ENCODE peak calls at places on chromosomes 16 and 17, in five cellular contexts. F is HCT116, E is K562, H is HepG2, U is GM12878. G is an unnamed sample.
A peak's percentile ranks its signal among the peaks of the same experiment; 100 is the strongest.

GRCh38 chr16:14586637-14587036 is 43.4 kb downstream of the PARN start:
- DNase-seq in F (no peak), U (no peak), E (no peak), H (no peak), G (no peak)

GRCh38 chr17:75064867-75065561 is 18.0 kb downstream of the KCTD2 start:
- DNase-seq in U (no peak), H (no peak), E (peak; percentile 16), F (no peak), G (no peak)

GRCh38 chr17:68459030-68459376 is 1.7 kb upstream of the WIPI1 start:
- DNase-seq in H (no peak), E (no peak), U (peak; percentile 60), F (no peak), G (no peak)

GRCh38 chr17:46962374-46962790 is 16.7 kb downstream of the RPRML start:
- DNase-seq in U (no peak), E (no peak), H (no peak), F (no peak), G (no peak)

GRCh38 chr17:35087731-35088646 is 24.5 kb upstream of the RFFL start:
- DNase-seq in U (no peak), E (no peak), F (no peak), H (peak; percentile 49), G (peak; percentile 69)

GRCh38 chr17:34420254-34420766 is 57.3 kb upstream of the CCL1 start:
- DNase-seq in U (peak; percentile 11), F (peak; percentile 40), E (peak; percentile 82), H (peak; percentile 31), G (peak; percentile 85)

GRCh38 chr16:27685802-27686201 is 135.9 kb downstream of the KATNIP start:
- DNase-seq in H (no peak), E (no peak), U (no peak), F (no peak), G (no peak)

GRCh38 chr17:43341705-43342600 is 56.8 kb upstream of the ARL4D start:
- DNase-seq in E (no peak), U (no peak), H (no peak), F (no peak), G (no peak)

GRCh38 chr17:43641416-43641815 is 20.3 kb downstream of the MEOX1 start:
- DNase-seq in H (no peak), E (no peak), F (no peak), U (no peak), G (no peak)

GRCh38 chr17:58311429-58311894 is 17.1 kb downstream of the TSPOAP1 start:
- DNase-seq in F (no peak), H (no peak), E (no peak), U (no peak), G (peak; percentile 32)

GRCh38 chr16:177394-177822 is 928 bp downstream of the HBA1 start:
- DNase-seq in U (no peak), F (no peak), H (no peak), E (peak; percentile 18), G (peak; percentile 70)

GRCh38 chr17:59527325-59527917 is 38.0 kb upstream of the DHX40 start:
- DNase-seq in E (no peak), U (no peak), H (no peak), F (no peak), G (no peak)

GRCh38 chr17:31581022-31581483 is 189.6 kb downstream of the RAB11FIP4 start:
- DNase-seq in E (no peak), U (no peak), H (no peak), F (no peak), G (peak; percentile 84)

GRCh38 chr16:27439273-27440018 is 37.5 kb downstream of the IL21R start:
- DNase-seq in U (no peak), H (no peak), F (no peak), E (no peak), G (peak; percentile 12)

GRCh38 chr16:2771496-2772402 is 5.3 kb downstream of the ELOB start:
- DNase-seq in H (no peak), U (no peak), E (no peak), F (no peak), G (no peak)

GRCh38 chr16:11546522-11547485 is 39.9 kb downstream of the LITAF start:
- DNase-seq in H (no peak), U (no peak), F (no peak), E (no peak), G (no peak)

GRCh38 chr17:75168998-75169397 is 13.8 kb downstream of the SUMO2 start:
- DNase-seq in H (no peak), E (no peak), F (no peak), U (no peak), G (no peak)

GRCh38 chr17:1398900-1399299 is 1.1 kb downstream of the YWHAE start:
- DNase-seq in U (no peak), H (no peak), F (no peak), E (no peak), G (no peak)

GRCh38 chr17:18315498-18316360 is 636 bp downstream of the SMCR8 start:
- DNase-seq in E (no peak), F (no peak), U (no peak), H (no peak), G (no peak)

GRCh38 chr16:85358704-85359146 is 246.5 kb upstream of the CIBAR2 start:
- DNase-seq in U (no peak), E (no peak), F (no peak), H (no peak), G (no peak)

GRCh38 chr17:2957631-2958286 is 105.6 kb downstream of the OR1D5 start:
- DNase-seq in E (no peak), U (no peak), F (no peak), H (no peak), G (no peak)

GRCh38 chr17:78883533-78884131 is 19.4 kb downstream of the CEP295NL start:
- DNase-seq in U (no peak), F (peak; percentile 72), E (no peak), H (peak; percentile 89), G (peak; percentile 93)

GRCh38 chr17:7312432-7313027 is 2.6 kb downstream of the GPS2 start:
- DNase-seq in U (no peak), F (no peak), H (no peak), E (no peak), G (no peak)

GRCh38 chr17:7313890-7314718 is 1.1 kb downstream of the GPS2 start:
- DNase-seq in F (no peak), U (no peak), H (no peak), E (no peak), G (no peak)

GRCh38 chr17:7311110-7311698 is 3.8 kb downstream of the EIF5A start:
- DNase-seq in H (no peak), U (no peak), F (no peak), E (no peak), G (no peak)

GRCh38 chr17:7314719-7315569 is at the start of gene GPS2:
- DNase-seq in H (peak; percentile 81), U (no peak), E (peak; percentile 77), F (peak; percentile 63), G (peak; percentile 97)

DNA sequence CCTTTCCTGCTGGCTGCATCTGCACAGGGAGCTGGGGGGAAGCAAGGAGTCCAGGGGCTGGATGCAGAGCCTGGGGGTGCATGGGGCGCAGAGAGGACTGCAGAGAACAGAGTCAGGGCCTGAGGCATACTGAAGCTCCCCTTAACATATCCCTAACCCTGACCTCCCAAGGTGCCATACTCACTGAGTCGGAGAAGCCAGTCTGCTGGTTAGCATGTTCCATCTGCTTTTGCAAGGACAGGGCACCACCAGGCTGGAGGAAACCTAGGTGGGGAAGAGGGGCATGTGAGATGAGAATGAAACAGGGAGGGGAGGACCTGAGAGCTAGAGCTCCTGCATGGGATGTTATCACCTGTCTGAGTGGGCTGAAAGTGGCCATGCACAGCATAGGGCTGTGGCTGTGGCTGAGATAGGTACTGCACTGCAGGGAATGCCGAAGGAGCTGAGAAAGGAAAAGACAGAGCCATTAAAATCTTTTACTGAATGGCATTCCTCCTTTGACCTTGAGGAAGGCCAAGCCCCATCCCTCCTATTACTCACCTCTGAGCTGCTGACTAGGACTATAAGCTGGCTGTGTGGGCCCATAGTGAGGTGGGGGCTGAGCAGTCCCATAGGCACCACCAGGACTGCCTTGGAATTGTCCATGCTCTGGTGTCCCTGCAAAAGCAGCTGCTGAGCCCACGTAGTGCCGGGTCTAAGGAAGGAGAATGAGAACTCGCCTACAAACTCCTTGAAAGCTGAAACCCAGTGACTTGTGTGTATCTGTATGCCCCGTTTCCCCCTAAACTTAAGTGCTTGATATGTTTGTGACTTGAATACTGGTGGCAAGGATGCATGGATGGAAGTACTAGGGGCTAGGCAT is 1.9 kb downstream of the GPS2 start:
- DNase-seq in E (no peak), H (peak; percentile 45), U (no peak), F (no peak), G (no peak)
- TF ChIP-seq ZBTB33 in E (no peak), H (no peak), U (no peak), F (no peak), G (no peak)

DNA sequence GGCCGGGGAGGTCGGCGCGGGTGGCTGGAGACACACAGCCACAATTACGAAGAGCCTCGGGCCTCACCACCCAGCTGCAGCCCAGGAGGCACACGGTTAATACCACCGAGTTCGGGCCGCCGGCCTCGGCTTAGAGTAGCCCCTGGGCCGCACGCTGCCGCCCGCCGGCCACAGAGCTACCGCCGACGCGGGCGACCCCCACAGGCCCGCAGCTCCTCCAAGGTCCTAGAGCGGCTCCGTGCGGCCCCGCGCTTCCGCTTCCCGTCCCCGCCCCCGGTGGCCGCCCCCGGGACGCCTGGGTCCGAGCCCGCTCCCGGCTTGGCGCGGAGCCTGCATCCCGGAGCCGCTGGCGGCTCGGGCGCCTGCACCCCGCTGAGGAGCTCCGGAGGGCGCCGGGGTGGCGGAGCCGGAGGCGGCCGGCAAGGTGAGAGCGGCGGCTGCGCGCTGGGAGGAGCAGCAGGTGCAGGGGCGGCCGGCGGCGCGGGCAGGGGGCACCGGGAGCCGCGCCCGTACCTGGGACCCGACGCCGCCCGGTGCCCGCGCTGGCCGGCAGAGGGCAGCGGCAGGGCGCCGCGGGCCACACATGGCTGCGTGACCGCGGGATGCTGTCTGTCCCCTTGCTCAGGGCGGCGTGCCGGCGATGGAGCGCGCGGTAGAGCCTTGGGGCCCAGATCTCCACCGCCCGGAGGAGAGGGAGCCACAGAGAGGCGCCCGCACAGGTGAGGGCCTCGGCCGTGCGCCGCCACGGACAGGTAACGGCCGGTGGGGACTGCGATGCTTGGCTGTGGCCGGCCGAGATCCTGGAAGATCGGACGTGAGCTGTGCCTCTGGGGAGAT is at the start of gene ZNF48:
- DNase-seq in F (peak; percentile 77), E (peak; percentile 92), H (peak; percentile 89), U (no peak), G (peak; percentile 94)
- TF ChIP-seq ZBTB33 in F (peak; percentile 28), E (peak; percentile 39), H (no peak), U (no peak), G (peak; percentile 7)

GRCh38 chr17:27477971-27478684 is 21.9 kb downstream of the KSR1 start:
- DNase-seq in F (no peak), H (no peak), E (no peak), U (no peak), G (no peak)

GRCh38 chr17:27479838-27480237 is 23.6 kb downstream of the KSR1 start:
- DNase-seq in H (no peak), E (no peak), F (no peak), U (no peak), G (no peak)

GRCh38 chr17:27480699-27481098 is 24.5 kb downstream of the KSR1 start:
- DNase-seq in E (no peak), U (no peak), H (no peak), F (no peak), G (no peak)

GRCh38 chr17:27478901-27479531 is 22.8 kb downstream of the KSR1 start:
- DNase-seq in F (no peak), U (no peak), E (peak; percentile 43), H (no peak), G (no peak)

GRCh38 chr17:27481327-27481726 is 25.1 kb downstream of the KSR1 start:
- DNase-seq in H (no peak), U (no peak), F (no peak), E (no peak), G (no peak)
- TF ChIP-seq ZBTB33 in H (no peak), U (no peak), F (no peak), E (no peak), G (no peak)

DNA sequence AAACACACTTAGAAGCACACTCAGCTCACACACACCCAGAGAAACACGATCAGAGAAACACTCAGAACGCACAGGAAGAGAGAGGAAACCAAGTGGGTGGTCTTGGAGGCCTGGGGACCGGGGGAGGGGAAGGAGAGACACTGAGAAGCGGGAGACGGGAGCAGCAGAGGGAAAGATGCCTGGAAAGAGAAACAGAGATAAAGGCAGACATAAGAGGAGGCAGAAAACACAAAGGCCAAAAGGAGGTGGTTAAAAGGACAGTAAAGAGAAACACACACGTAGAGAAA is 1.3 kb downstream of the TMEM98 start:
- DNase-seq in H (no peak), E (no peak), F (no peak), U (no peak), G (peak; percentile 41)
- TF ChIP-seq ZBTB33 in H (no peak), E (no peak), F (no peak), U (no peak), G (no peak)